ENCODE peak calls at places on chromosomes 12 and 14, in five cellular contexts. B is HepG2, K is K562, P is GM12878, Y is H1. R is an unnamed sample.

GRCh38 chr14:99280852-99281251 is 8.9 kb upstream of the BCL11B start:
- DNase-seq in K (no peak), P (no peak), Y (no peak), B (no peak), R (no peak)

GRCh38 chr12:53466640-53467039 is 14.7 kb downstream of the PCBP2 start:
- DNase-seq in P (no peak), B (no peak), K (no peak), Y (no peak), R (no peak)

GRCh38 chr12:795305-795704 is 42.9 kb downstream of the WNK1 start:
- DNase-seq in P (no peak), Y (no peak), B (no peak), K (no peak), R (no peak)

GRCh38 chr12:124947561-124948398 is 33.3 kb upstream of the UBC start:
- DNase-seq in Y (no peak), B (no peak), K (no peak), P (no peak), R (no peak)

GRCh38 chr12:12999276-12999958 is 648 bp downstream of the HEBP1 start:
- DNase-seq in K (no peak), B (peak; percentile 36), P (no peak), Y (no peak), R (no peak)

GRCh38 chr14:59630281-59630963 is 53.8 kb upstream of the CCDC175 start:
- DNase-seq in P (no peak), B (no peak), Y (no peak), K (no peak), R (peak; percentile 89)

GRCh38 chr12:52714887-52715281 is 11.6 kb upstream of the KRT77 start:
- DNase-seq in K (no peak), P (no peak), B (no peak), Y (no peak), R (no peak)

GRCh38 chr12:85835810-85836715 is at the start of gene RASSF9:
- DNase-seq in B (peak; percentile 10), Y (no peak), P (no peak), K (no peak), R (no peak)

GRCh38 chr12:115216300-115216699 is 532.3 kb upstream of the TBX3 start:
- DNase-seq in Y (no peak), K (no peak), P (no peak), B (no peak), R (no peak)

GRCh38 chr14:98138666-98139065 is 1133.3 kb downstream of the BCL11B start:
- DNase-seq in B (no peak), Y (peak; percentile 7), K (peak; percentile 5), P (no peak), R (peak; percentile 17)

GRCh38 chr12:113929312-113929989 is 36.7 kb downstream of the RBM19 start:
- DNase-seq in K (no peak), B (no peak), P (no peak), Y (no peak), R (no peak)

GRCh38 chr12:108899145-108899544 is 19.3 kb downstream of the DAO start:
- DNase-seq in Y (no peak), K (no peak), B (no peak), P (no peak), R (no peak)

GRCh38 chr14:105622329-105622955 is 96.1 kb downstream of the TMEM121 start:
- DNase-seq in Y (no peak), K (no peak), P (no peak), B (no peak), R (no peak)

GRCh38 chr14:56195727-56196126 is 77.5 kb downstream of the PELI2 start:
- DNase-seq in B (no peak), K (no peak), Y (no peak), P (peak; percentile 30), R (no peak)

GRCh38 chr12:49357099-49357678 is 10.1 kb upstream of the SPATS2 start:
- DNase-seq in K (no peak), P (no peak), B (no peak), Y (no peak), R (peak; percentile 29)

GRCh38 chr14:32625211-32625610 is 296.1 kb downstream of the AKAP6 start:
- DNase-seq in K (no peak), Y (no peak), B (no peak), P (no peak), R (no peak)

GRCh38 chr12:119340604-119341003 is 6.1 kb downstream of the CCDC60 start:
- DNase-seq in Y (no peak), B (no peak), P (no peak), K (peak; percentile 26), R (no peak)

GRCh38 chr14:99910337-99911268 is 117.4 kb downstream of the EML1 start:
- DNase-seq in P (no peak), Y (no peak), K (no peak), B (peak; percentile 16), R (no peak)

GRCh38 chr12:6828671-6829531 is 694 bp downstream of the P3H3 start:
- DNase-seq in B (no peak), Y (no peak), P (no peak), K (peak; percentile 70), R (peak; percentile 81)

GRCh38 chr12:92194566-92194965 is 48.9 kb upstream of the BTG1 start:
- DNase-seq in B (no peak), P (no peak), K (no peak), Y (no peak), R (no peak)
- TF ChIP-seq RAD21 in B (no peak), P (no peak), K (no peak), Y (no peak), R (no peak)

GRCh38 chr14:89429206-89430091 is 12.4 kb upstream of the FOXN3 start:
- DNase-seq in B (no peak), K (no peak), Y (no peak), P (no peak), R (peak; percentile 28)
- TF ChIP-seq TAF1 in B (no peak), K (no peak), Y (no peak), P (no peak), R (no peak)

DNA sequence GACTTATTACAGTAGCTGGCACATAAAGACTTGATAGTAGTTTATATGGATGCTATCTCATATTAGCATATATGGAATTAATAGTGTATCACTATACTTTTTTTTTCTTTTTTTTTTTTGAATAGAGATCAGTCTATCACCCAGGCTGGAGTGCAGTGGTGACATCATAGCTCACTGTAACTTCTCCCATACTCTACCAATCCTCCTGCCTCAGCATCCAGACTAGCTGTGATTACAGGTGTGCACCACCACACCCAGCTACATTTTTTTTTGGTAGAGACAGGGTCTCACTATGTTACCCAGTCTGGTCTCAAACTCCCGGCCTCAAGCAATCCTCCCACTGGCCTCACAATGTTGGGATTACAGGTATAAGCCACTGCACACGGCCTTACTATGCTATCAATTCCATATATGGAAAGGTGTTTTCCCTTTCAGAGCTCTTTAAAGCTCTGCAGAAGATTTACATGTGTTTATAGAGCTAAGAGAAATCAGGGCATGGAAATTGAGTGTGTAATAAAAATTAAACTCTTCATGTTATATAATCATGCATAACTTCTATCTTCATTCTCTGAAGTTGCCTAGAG is 1.8 kb upstream of the TBK1 start:
- DNase-seq in Y (no peak), P (no peak), B (no peak), K (no peak), R (no peak)
- TF ChIP-seq GABPA in Y (no peak), P (no peak), B (no peak), K (no peak), R (no peak)

DNA sequence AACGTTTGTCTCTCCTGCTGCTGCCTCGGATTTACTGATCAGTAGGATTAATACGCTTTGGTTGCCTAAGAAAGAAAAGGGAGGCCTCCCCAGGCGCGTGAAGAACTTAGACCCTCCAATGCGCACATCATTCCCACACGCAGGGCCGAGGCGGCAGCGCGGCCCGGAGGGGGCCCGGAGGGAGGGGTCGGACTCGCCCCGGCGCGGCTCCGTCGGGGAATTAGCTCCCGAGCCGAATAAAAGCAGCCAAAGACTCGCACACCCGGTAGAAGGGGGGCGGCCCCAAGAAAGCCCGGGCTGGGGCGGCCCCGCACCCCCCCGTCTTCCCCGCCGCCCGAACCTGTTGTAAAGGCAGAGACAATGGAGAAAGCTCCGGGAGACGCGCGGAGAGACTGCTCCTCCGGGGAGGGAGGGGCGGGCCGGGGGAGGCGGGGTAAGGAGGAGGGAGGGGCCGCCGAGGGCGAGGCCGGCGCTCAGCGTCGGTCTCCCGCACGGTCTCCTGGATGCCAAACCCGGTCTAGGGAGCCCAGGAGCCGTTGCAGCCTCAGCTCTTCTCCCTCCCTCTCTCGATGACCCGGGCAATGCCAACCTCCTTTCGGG is at the start of gene NELL2:
- DNase-seq in P (no peak), K (peak; percentile 73), Y (peak; percentile 49), B (no peak), R (peak; percentile 83)
- TF ChIP-seq RAD21 in P (no peak), K (no peak), Y (no peak), B (no peak), R (no peak)

GRCh38 chr14:24887623-24888304 is 162.2 kb downstream of the STXBP6 start:
- DNase-seq in K (no peak), P (no peak), Y (no peak), B (no peak), R (no peak)
- TF ChIP-seq TAF1 in K (no peak), P (no peak), Y (no peak), B (no peak), R (no peak)

GRCh38 chr14:92914087-92914656 is 8.8 kb upstream of the CHGA start:
- DNase-seq in Y (no peak), B (peak; percentile 40), K (peak; percentile 65), P (no peak), R (no peak)

GRCh38 chr14:92920001-92920400 is 2.9 kb upstream of the CHGA start:
- DNase-seq in K (no peak), B (no peak), P (no peak), Y (no peak), R (no peak)

GRCh38 chr14:92917956-92918355 is 5.0 kb upstream of the CHGA start:
- DNase-seq in Y (no peak), K (no peak), B (no peak), P (no peak), R (no peak)

GRCh38 chr14:92916201-92916600 is 6.7 kb upstream of the CHGA start:
- DNase-seq in Y (no peak), P (no peak), K (no peak), B (no peak), R (no peak)

GRCh38 chr14:92917041-92917940 is 5.7 kb upstream of the CHGA start:
- DNase-seq in P (no peak), B (no peak), K (no peak), Y (no peak), R (peak; percentile 91)
- TF ChIP-seq GABPA in P (no peak), B (no peak), K (no peak), Y (no peak), R (no peak)

DNA sequence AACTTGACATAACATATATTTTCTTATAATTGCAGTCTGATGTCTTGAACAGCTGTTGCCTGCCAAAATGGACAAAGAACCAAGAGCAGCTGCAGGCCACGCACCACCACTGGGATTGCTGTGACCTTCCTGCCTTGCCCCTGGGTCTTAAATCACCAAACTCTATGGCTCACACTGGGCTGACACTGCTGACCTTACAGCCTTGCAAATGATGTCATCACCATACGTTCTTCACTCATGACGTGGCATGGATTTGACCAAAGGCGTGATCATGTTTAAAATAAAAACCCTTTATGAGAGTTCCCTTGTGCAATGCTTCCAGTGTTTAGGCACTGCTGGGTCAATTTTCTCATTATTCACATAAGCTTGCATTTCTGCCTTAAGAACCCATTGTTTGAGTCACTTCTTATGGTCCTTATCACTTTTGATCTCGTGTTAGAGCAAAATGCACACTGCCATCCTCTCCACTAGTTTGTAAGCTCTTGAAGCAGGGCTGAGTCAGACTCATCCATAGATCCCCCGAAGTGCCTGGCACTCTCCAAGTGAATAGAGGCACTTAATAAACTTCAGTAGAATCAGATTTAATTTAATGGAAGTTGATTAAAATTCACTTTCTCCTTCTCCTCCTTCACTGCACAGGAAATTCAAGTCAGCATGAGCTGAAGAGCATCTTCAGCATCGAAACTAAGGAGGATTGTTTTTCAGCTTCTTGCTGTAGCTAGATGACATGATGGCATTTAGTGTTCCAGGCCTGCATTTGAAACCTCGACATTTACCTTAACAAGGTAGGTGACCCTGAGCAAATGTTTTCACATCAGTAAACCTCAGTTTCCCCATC is 132.4 kb upstream of the PZP start:
- DNase-seq in P (no peak), Y (no peak), K (no peak), B (no peak), R (no peak)
- TF ChIP-seq RAD21 in P (no peak), Y (no peak), K (no peak), B (no peak), R (no peak)

R was measured in SK-N-SH.